ENCODE peak calls at places on chromosomes 13 and 19, in eight cellular contexts. One of them, this sample, is unnamed.

GRCh38 chr19:34171539-34171876 is 796 bp upstream of the LSM14A start:
- DNase-seq in testis: no peak
- DNase-seq in activated effector memory CD4-positive, alpha-beta T cell treated with Interleukin-2 at 50 U/mL for 16 hours: no peak
- DNase-seq in effector CD4-positive, alpha-beta T cell: no peak
- DNase-seq in Ammon's horn: peak
- DNase-seq in nephron progenitor cell: no peak
- DNase-seq in amygdala: no peak
- DNase-seq in HEK293T: no peak
- DNase-seq in this sample: no peak

GRCh38 chr13:59363950-59364349 is 799.8 kb downstream of the DIAPH3 start:
- DNase-seq in Ammon's horn: no peak
- DNase-seq in nephron progenitor cell: no peak
- DNase-seq in amygdala: no peak
- DNase-seq in HEK293T: no peak
- DNase-seq in activated effector memory CD4-positive, alpha-beta T cell treated with Interleukin-2 at 50 U/mL for 16 hours: no peak
- DNase-seq in testis: no peak
- DNase-seq in effector CD4-positive, alpha-beta T cell: no peak
- DNase-seq in this sample: no peak

GRCh38 chr13:28522871-28523270 is 27.9 kb upstream of the FLT1 start:
- DNase-seq in effector CD4-positive, alpha-beta T cell: no peak
- DNase-seq in Ammon's horn: no peak
- DNase-seq in testis: no peak
- DNase-seq in amygdala: no peak
- DNase-seq in HEK293T: no peak
- DNase-seq in activated effector memory CD4-positive, alpha-beta T cell treated with Interleukin-2 at 50 U/mL for 16 hours: no peak
- DNase-seq in nephron progenitor cell: no peak
- DNase-seq in this sample: no peak

GRCh38 chr19:5289060-5289990 is 51.3 kb downstream of the PTPRS start:
- DNase-seq in nephron progenitor cell: no peak
- DNase-seq in Ammon's horn: no peak
- DNase-seq in HEK293T: no peak
- DNase-seq in effector CD4-positive, alpha-beta T cell: no peak
- DNase-seq in activated effector memory CD4-positive, alpha-beta T cell treated with Interleukin-2 at 50 U/mL for 16 hours: no peak
- DNase-seq in amygdala: no peak
- DNase-seq in testis: no peak
- DNase-seq in this sample: no peak

GRCh38 chr19:51719251-51719901 is 4.4 kb downstream of the HAS1 start:
- DNase-seq in amygdala: no peak
- DNase-seq in Ammon's horn: no peak
- DNase-seq in nephron progenitor cell: peak
- DNase-seq in effector CD4-positive, alpha-beta T cell: no peak
- DNase-seq in activated effector memory CD4-positive, alpha-beta T cell treated with Interleukin-2 at 50 U/mL for 16 hours: no peak
- DNase-seq in testis: peak
- DNase-seq in HEK293T: no peak
- DNase-seq in this sample: no peak

GRCh38 chr19:2865334-2866221 is 1.6 kb upstream of the ZNF556 start:
- DNase-seq in testis: no peak
- DNase-seq in HEK293T: no peak
- DNase-seq in Ammon's horn: no peak
- DNase-seq in nephron progenitor cell: no peak
- DNase-seq in activated effector memory CD4-positive, alpha-beta T cell treated with Interleukin-2 at 50 U/mL for 16 hours: no peak
- DNase-seq in amygdala: no peak
- DNase-seq in effector CD4-positive, alpha-beta T cell: no peak
- DNase-seq in this sample: no peak

GRCh38 chr13:109028626-109029025 is 399.2 kb downstream of the MYO16 start:
- DNase-seq in effector CD4-positive, alpha-beta T cell: no peak
- DNase-seq in HEK293T: no peak
- DNase-seq in activated effector memory CD4-positive, alpha-beta T cell treated with Interleukin-2 at 50 U/mL for 16 hours: no peak
- DNase-seq in amygdala: no peak
- DNase-seq in Ammon's horn: no peak
- DNase-seq in testis: no peak
- DNase-seq in nephron progenitor cell: no peak
- DNase-seq in this sample: no peak

GRCh38 chr19:11580665-11581418 is 3.4 kb upstream of the ACP5 start:
- DNase-seq in nephron progenitor cell: no peak
- DNase-seq in effector CD4-positive, alpha-beta T cell: no peak
- DNase-seq in activated effector memory CD4-positive, alpha-beta T cell treated with Interleukin-2 at 50 U/mL for 16 hours: no peak
- DNase-seq in Ammon's horn: no peak
- DNase-seq in HEK293T: no peak
- DNase-seq in amygdala: no peak
- DNase-seq in testis: no peak
- DNase-seq in this sample: no peak

GRCh38 chr19:43439183-43440063 is 24.7 kb downstream of the TEX101 start:
- DNase-seq in HEK293T: no peak
- DNase-seq in nephron progenitor cell: no peak
- DNase-seq in effector CD4-positive, alpha-beta T cell: peak
- DNase-seq in activated effector memory CD4-positive, alpha-beta T cell treated with Interleukin-2 at 50 U/mL for 16 hours: peak
- DNase-seq in testis: no peak
- DNase-seq in Ammon's horn: no peak
- DNase-seq in amygdala: no peak
- DNase-seq in this sample: no peak

GRCh38 chr13:100636441-100636840 is 38.2 kb downstream of the TMTC4 start:
- DNase-seq in activated effector memory CD4-positive, alpha-beta T cell treated with Interleukin-2 at 50 U/mL for 16 hours: no peak
- DNase-seq in testis: no peak
- DNase-seq in HEK293T: no peak
- DNase-seq in Ammon's horn: peak
- DNase-seq in amygdala: peak
- DNase-seq in nephron progenitor cell: no peak
- DNase-seq in effector CD4-positive, alpha-beta T cell: no peak
- DNase-seq in this sample: no peak

GRCh38 chr19:38736413-38737280 is 7.6 kb downstream of the CAPN12 start:
- DNase-seq in HEK293T: peak
- DNase-seq in effector CD4-positive, alpha-beta T cell: peak
- DNase-seq in activated effector memory CD4-positive, alpha-beta T cell treated with Interleukin-2 at 50 U/mL for 16 hours: peak
- DNase-seq in nephron progenitor cell: peak
- DNase-seq in testis: no peak
- DNase-seq in amygdala: no peak
- DNase-seq in Ammon's horn: no peak
- DNase-seq in this sample: no peak

GRCh38 chr19:46753420-46754155 is 7.3 kb upstream of the STRN4 start:
- DNase-seq in activated effector memory CD4-positive, alpha-beta T cell treated with Interleukin-2 at 50 U/mL for 16 hours: peak
- DNase-seq in amygdala: no peak
- DNase-seq in Ammon's horn: peak
- DNase-seq in testis: peak
- DNase-seq in effector CD4-positive, alpha-beta T cell: peak
- DNase-seq in HEK293T: peak
- DNase-seq in nephron progenitor cell: peak
- DNase-seq in this sample: peak

GRCh38 chr13:41107104-41107571 is 25.5 kb downstream of the KBTBD6 start:
- DNase-seq in HEK293T: no peak
- DNase-seq in effector CD4-positive, alpha-beta T cell: no peak
- DNase-seq in activated effector memory CD4-positive, alpha-beta T cell treated with Interleukin-2 at 50 U/mL for 16 hours: no peak
- DNase-seq in testis: no peak
- DNase-seq in nephron progenitor cell: no peak
- DNase-seq in Ammon's horn: no peak
- DNase-seq in amygdala: no peak
- DNase-seq in this sample: no peak

GRCh38 chr19:42303876-42304275 is 1.5 kb upstream of the PAFAH1B3 start:
- DNase-seq in effector CD4-positive, alpha-beta T cell: no peak
- DNase-seq in activated effector memory CD4-positive, alpha-beta T cell treated with Interleukin-2 at 50 U/mL for 16 hours: no peak
- DNase-seq in Ammon's horn: no peak
- DNase-seq in HEK293T: no peak
- DNase-seq in testis: no peak
- DNase-seq in nephron progenitor cell: no peak
- DNase-seq in amygdala: no peak
- DNase-seq in this sample: no peak

GRCh38 chr19:39474139-39474620 is 6.5 kb upstream of the TIMM50 start:
- DNase-seq in amygdala: no peak
- DNase-seq in HEK293T: peak
- DNase-seq in Ammon's horn: peak
- DNase-seq in effector CD4-positive, alpha-beta T cell: peak
- DNase-seq in testis: peak
- DNase-seq in activated effector memory CD4-positive, alpha-beta T cell treated with Interleukin-2 at 50 U/mL for 16 hours: peak
- DNase-seq in nephron progenitor cell: peak
- DNase-seq in this sample: peak

GRCh38 chr13:93963266-93964131 is 516.0 kb downstream of the DCT start:
- DNase-seq in effector CD4-positive, alpha-beta T cell: no peak
- DNase-seq in activated effector memory CD4-positive, alpha-beta T cell treated with Interleukin-2 at 50 U/mL for 16 hours: no peak
- DNase-seq in HEK293T: no peak
- DNase-seq in nephron progenitor cell: no peak
- DNase-seq in amygdala: no peak
- DNase-seq in testis: no peak
- DNase-seq in Ammon's horn: no peak
- DNase-seq in this sample: no peak

GRCh38 chr13:107244241-107244640 is 676.3 kb upstream of the ARGLU1 start:
- DNase-seq in effector CD4-positive, alpha-beta T cell: no peak
- DNase-seq in testis: no peak
- DNase-seq in amygdala: no peak
- DNase-seq in activated effector memory CD4-positive, alpha-beta T cell treated with Interleukin-2 at 50 U/mL for 16 hours: no peak
- DNase-seq in Ammon's horn: no peak
- DNase-seq in nephron progenitor cell: no peak
- DNase-seq in HEK293T: no peak
- DNase-seq in this sample: no peak

GRCh38 chr13:75705395-75705794 is 69.3 kb downstream of the LMO7 start:
- DNase-seq in amygdala: no peak
- DNase-seq in nephron progenitor cell: no peak
- DNase-seq in HEK293T: no peak
- DNase-seq in activated effector memory CD4-positive, alpha-beta T cell treated with Interleukin-2 at 50 U/mL for 16 hours: no peak
- DNase-seq in testis: no peak
- DNase-seq in effector CD4-positive, alpha-beta T cell: no peak
- DNase-seq in Ammon's horn: no peak
- DNase-seq in this sample: no peak

GRCh38 chr19:41637484-41637883 is 10.6 kb upstream of the CEACAM4 start:
- DNase-seq in testis: no peak
- DNase-seq in activated effector memory CD4-positive, alpha-beta T cell treated with Interleukin-2 at 50 U/mL for 16 hours: no peak
- DNase-seq in effector CD4-positive, alpha-beta T cell: no peak
- DNase-seq in nephron progenitor cell: no peak
- DNase-seq in amygdala: no peak
- DNase-seq in HEK293T: no peak
- DNase-seq in Ammon's horn: no peak
- DNase-seq in this sample: no peak

GRCh38 chr13:77300176-77301141 is 26.4 kb downstream of the MYCBP2 start:
- DNase-seq in effector CD4-positive, alpha-beta T cell: no peak
- DNase-seq in testis: no peak
- DNase-seq in nephron progenitor cell: no peak
- DNase-seq in amygdala: no peak
- DNase-seq in activated effector memory CD4-positive, alpha-beta T cell treated with Interleukin-2 at 50 U/mL for 16 hours: no peak
- DNase-seq in Ammon's horn: no peak
- DNase-seq in HEK293T: no peak
- DNase-seq in this sample: no peak

GRCh38 chr13:23610187-23610576 is 40.0 kb downstream of the TNFRSF19 start:
- DNase-seq in amygdala: no peak
- DNase-seq in activated effector memory CD4-positive, alpha-beta T cell treated with Interleukin-2 at 50 U/mL for 16 hours: no peak
- DNase-seq in effector CD4-positive, alpha-beta T cell: no peak
- DNase-seq in testis: no peak
- DNase-seq in Ammon's horn: no peak
- DNase-seq in nephron progenitor cell: no peak
- DNase-seq in HEK293T: no peak
- DNase-seq in this sample: no peak

GRCh38 chr19:7211191-7211988 is 82.8 kb downstream of the INSR start:
- DNase-seq in HEK293T: no peak
- DNase-seq in Ammon's horn: no peak
- DNase-seq in nephron progenitor cell: no peak
- DNase-seq in effector CD4-positive, alpha-beta T cell: no peak
- DNase-seq in amygdala: no peak
- DNase-seq in activated effector memory CD4-positive, alpha-beta T cell treated with Interleukin-2 at 50 U/mL for 16 hours: no peak
- DNase-seq in testis: peak
- DNase-seq in this sample: no peak

GRCh38 chr19:3554254-3555083 is 2.9 kb downstream of the MFSD12 start:
- DNase-seq in Ammon's horn: no peak
- DNase-seq in HEK293T: no peak
- DNase-seq in amygdala: no peak
- DNase-seq in testis: no peak
- DNase-seq in nephron progenitor cell: no peak
- DNase-seq in effector CD4-positive, alpha-beta T cell: peak
- DNase-seq in activated effector memory CD4-positive, alpha-beta T cell treated with Interleukin-2 at 50 U/mL for 16 hours: peak
- DNase-seq in this sample: no peak

GRCh38 chr13:101640797-101641400 is 188.4 kb downstream of the ITGBL1 start:
- DNase-seq in Ammon's horn: no peak
- DNase-seq in nephron progenitor cell: no peak
- DNase-seq in HEK293T: no peak
- DNase-seq in effector CD4-positive, alpha-beta T cell: no peak
- DNase-seq in activated effector memory CD4-positive, alpha-beta T cell treated with Interleukin-2 at 50 U/mL for 16 hours: no peak
- DNase-seq in testis: no peak
- DNase-seq in amygdala: no peak
- DNase-seq in this sample: no peak

GRCh38 chr13:74966814-74967213 is 515.2 kb downstream of the TBC1D4 start:
- DNase-seq in testis: no peak
- DNase-seq in HEK293T: no peak
- DNase-seq in Ammon's horn: peak
- DNase-seq in activated effector memory CD4-positive, alpha-beta T cell treated with Interleukin-2 at 50 U/mL for 16 hours: no peak
- DNase-seq in effector CD4-positive, alpha-beta T cell: no peak
- DNase-seq in amygdala: no peak
- DNase-seq in nephron progenitor cell: no peak
- DNase-seq in this sample: peak

GRCh38 chr19:11606484-11606883 is 9.2 kb downstream of the ZNF627 start:
- DNase-seq in Ammon's horn: no peak
- DNase-seq in effector CD4-positive, alpha-beta T cell: no peak
- DNase-seq in activated effector memory CD4-positive, alpha-beta T cell treated with Interleukin-2 at 50 U/mL for 16 hours: no peak
- DNase-seq in HEK293T: no peak
- DNase-seq in amygdala: no peak
- DNase-seq in testis: no peak
- DNase-seq in nephron progenitor cell: no peak
- DNase-seq in this sample: no peak

GRCh38 chr13:48278806-48279205 is 24.7 kb upstream of the RB1 start:
- DNase-seq in testis: no peak
- DNase-seq in Ammon's horn: no peak
- DNase-seq in activated effector memory CD4-positive, alpha-beta T cell treated with Interleukin-2 at 50 U/mL for 16 hours: no peak
- DNase-seq in amygdala: no peak
- DNase-seq in effector CD4-positive, alpha-beta T cell: no peak
- DNase-seq in HEK293T: no peak
- DNase-seq in nephron progenitor cell: no peak
- DNase-seq in this sample: no peak

GRCh38 chr13:53703371-53704080 is 674.9 kb downstream of the OLFM4 start:
- DNase-seq in effector CD4-positive, alpha-beta T cell: no peak
- DNase-seq in testis: no peak
- DNase-seq in Ammon's horn: no peak
- DNase-seq in activated effector memory CD4-positive, alpha-beta T cell treated with Interleukin-2 at 50 U/mL for 16 hours: no peak
- DNase-seq in nephron progenitor cell: no peak
- DNase-seq in HEK293T: no peak
- DNase-seq in amygdala: no peak
- DNase-seq in this sample: no peak

GRCh38 chr13:31073859-31074718 is 87.6 kb downstream of the HSPH1 start:
- DNase-seq in effector CD4-positive, alpha-beta T cell: no peak
- DNase-seq in testis: no peak
- DNase-seq in Ammon's horn: peak
- DNase-seq in nephron progenitor cell: no peak
- DNase-seq in activated effector memory CD4-positive, alpha-beta T cell treated with Interleukin-2 at 50 U/mL for 16 hours: no peak
- DNase-seq in amygdala: no peak
- DNase-seq in HEK293T: no peak
- DNase-seq in this sample: no peak

GRCh38 chr13:109665211-109665610 is 121.2 kb downstream of the IRS2 start:
- DNase-seq in testis: no peak
- DNase-seq in Ammon's horn: no peak
- DNase-seq in activated effector memory CD4-positive, alpha-beta T cell treated with Interleukin-2 at 50 U/mL for 16 hours: no peak
- DNase-seq in nephron progenitor cell: no peak
- DNase-seq in amygdala: no peak
- DNase-seq in effector CD4-positive, alpha-beta T cell: no peak
- DNase-seq in HEK293T: no peak
- DNase-seq in this sample: no peak

GRCh38 chr13:108682714-108683113 is 53.3 kb downstream of the MYO16 start:
- DNase-seq in testis: no peak
- DNase-seq in activated effector memory CD4-positive, alpha-beta T cell treated with Interleukin-2 at 50 U/mL for 16 hours: no peak
- DNase-seq in nephron progenitor cell: no peak
- DNase-seq in amygdala: no peak
- DNase-seq in Ammon's horn: no peak
- DNase-seq in HEK293T: no peak
- DNase-seq in effector CD4-positive, alpha-beta T cell: no peak
- DNase-seq in this sample: no peak

GRCh38 chr13:47548294-47548825 is 452.7 kb downstream of the SUCLA2 start:
- DNase-seq in nephron progenitor cell: no peak
- DNase-seq in amygdala: no peak
- DNase-seq in effector CD4-positive, alpha-beta T cell: no peak
- DNase-seq in Ammon's horn: no peak
- DNase-seq in testis: no peak
- DNase-seq in HEK293T: no peak
- DNase-seq in activated effector memory CD4-positive, alpha-beta T cell treated with Interleukin-2 at 50 U/mL for 16 hours: no peak
- DNase-seq in this sample: no peak

GRCh38 chr19:19652482-19653295 is 9.2 kb upstream of the GMIP start:
- DNase-seq in testis: no peak
- DNase-seq in amygdala: no peak
- DNase-seq in nephron progenitor cell: no peak
- DNase-seq in HEK293T: no peak
- DNase-seq in activated effector memory CD4-positive, alpha-beta T cell treated with Interleukin-2 at 50 U/mL for 16 hours: no peak
- DNase-seq in effector CD4-positive, alpha-beta T cell: no peak
- DNase-seq in Ammon's horn: no peak
- DNase-seq in this sample: no peak

GRCh38 chr13:81927347-81927746 is 1586.4 kb upstream of the SPRY2 start:
- DNase-seq in effector CD4-positive, alpha-beta T cell: no peak
- DNase-seq in testis: no peak
- DNase-seq in amygdala: no peak
- DNase-seq in Ammon's horn: no peak
- DNase-seq in activated effector memory CD4-positive, alpha-beta T cell treated with Interleukin-2 at 50 U/mL for 16 hours: no peak
- DNase-seq in HEK293T: peak
- DNase-seq in nephron progenitor cell: no peak
- DNase-seq in this sample: no peak